ENCODE peak calls at places on chromosome 4, in nine cellular contexts. W is natural killer cell treated with Interleukin-12 subunit alpha and Interleukin-12 subunit beta and Interleukin-15 and Interleukin-18, amount 100 ng/mL, for 72 hours; Y is Caki2; M is stimulated activated CD8-positive, alpha-beta memory T cell treated with anti-CD3 and anti-CD28 coated beads, Interleukin-7, amount 100 ng/mL, for 1 hour; P is mucosa of gallbladder; N is NCI-H1436 treated with DMSO at 0.1 percent for 48 hours; D is activated T-cell treated with anti-CD3 and anti-CD28 coated beads, Interleukin-2, amount 50 U/mL, for 72 hours; T is NCI-H1092; J is astrocyte. V is an unnamed sample.

GRCh38 chr4:76060506-76060905 is 14.0 kb upstream of the ART3 start:
- DNase-seq in W (no peak), Y (no peak), M (no peak), P (no peak), N (no peak), D (no peak), T (no peak), J (no peak), V (no peak)

GRCh38 chr4:24394041-24394440 is 190.3 kb downstream of the DHX15 start:
- DNase-seq in W (no peak), Y (peak; percentile 25), M (no peak), P (no peak), N (no peak), D (no peak), T (no peak), J (peak; percentile 90), V (no peak)

GRCh38 chr4:1983846-1984405 is 24.8 kb downstream of the NELFA start:
- DNase-seq in W (peak; percentile 41), Y (no peak), M (no peak), P (no peak), N (no peak), D (no peak), T (no peak), J (no peak), V (no peak)

GRCh38 chr4:168449740-168450442 is 30.4 kb downstream of the DDX60L start:
- DNase-seq in W (no peak), Y (peak; percentile 51), M (no peak), P (peak; percentile 24), N (no peak), D (peak; percentile 47), T (no peak), J (peak; percentile 75), V (peak; percentile 72)

GRCh38 chr4:73740353-73740778 is at the start of gene CXCL8:
- DNase-seq in W (no peak), Y (peak; percentile 76), M (no peak), P (peak; percentile 86), N (no peak), D (no peak), T (peak; percentile 60), J (peak; percentile 91), V (peak; percentile 98)

GRCh38 chr4:7510066-7510465 is 75.3 kb upstream of the PSAPL1 start:
- DNase-seq in W (no peak), Y (no peak), M (no peak), P (no peak), N (no peak), D (no peak), T (no peak), J (no peak), V (no peak)

GRCh38 chr4:153005914-153006381 is 69.8 kb downstream of the FHDC1 start:
- DNase-seq in W (no peak), Y (no peak), M (no peak), P (no peak), N (no peak), D (no peak), T (no peak), J (no peak), V (no peak)

GRCh38 chr4:145939241-145939640 is 618 bp upstream of the ZNF827 start:
- DNase-seq in W (no peak), Y (no peak), M (no peak), P (no peak), N (no peak), D (no peak), T (no peak), J (peak; percentile 25), V (peak; percentile 42)

GRCh38 chr4:74624351-74625151 is 169.8 kb downstream of the BTC start:
- DNase-seq in W (no peak), Y (peak; percentile 96), M (no peak), P (no peak), N (no peak), D (no peak), T (no peak), J (peak; percentile 95), V (peak; percentile 97)

GRCh38 chr4:26320159-26320452 is 708 bp upstream of the RBPJ start:
- DNase-seq in W (peak; percentile 61), Y (no peak), M (peak; percentile 16), P (no peak), N (no peak), D (peak; percentile 54), T (no peak), J (peak; percentile 37), V (peak; percentile 55)

GRCh38 chr4:188423039-188423438 is 283.8 kb downstream of the TRIML1 start:
- DNase-seq in W (no peak), Y (peak; percentile 44), M (no peak), P (no peak), N (no peak), D (no peak), T (no peak), J (no peak), V (no peak)

V was measured in iris pigment epithelial cell.